ENCODE peak calls at places on chromosomes 4 and X, in seven cellular contexts. Q is adrenal gland; B is fibroblast of the aortic adventitia; E is CD8-positive, alpha-beta T cell; J is Peyer's patch; U is astrocyte; N is astrocyte of the spinal cord. O is an unnamed sample.

GRCh38 chrX:47191331-47191730 is 2.3 kb upstream of the UBA1 start:
- DNase-seq in U (no peak), E (peak), Q (no peak), B (no peak), J (peak), N (no peak), O (peak)

GRCh38 chr4:7867701-7868429 is 71.8 kb downstream of the AFAP1 start:
- DNase-seq in J (no peak), B (no peak), N (no peak), Q (no peak), U (peak), E (no peak), O (peak)

GRCh38 chr4:1792158-1792831 is 798 bp upstream of the FGFR3 start:
- DNase-seq in B (no peak), E (no peak), J (no peak), N (no peak), U (no peak), Q (no peak), O (no peak)

GRCh38 chrX:124378643-124379042 is 32.3 kb downstream of the SH2D1A start:
- DNase-seq in E (no peak), N (no peak), Q (no peak), B (no peak), J (no peak), U (no peak), O (no peak)

GRCh38 chr4:45317276-45317675 is 590.9 kb upstream of the GNPDA2 start:
- DNase-seq in B (peak), E (no peak), N (peak), Q (no peak), J (no peak), U (no peak), O (peak)

GRCh38 chr4:88219099-88219498 is 60.7 kb upstream of the ABCG2 start:
- DNase-seq in N (peak), Q (no peak), B (peak), J (no peak), U (peak), E (no peak), O (peak)

GRCh38 chrX:41718481-41719245 is 5.3 kb upstream of the GPR82 start:
- DNase-seq in Q (no peak), N (peak), J (no peak), U (peak), B (peak), E (no peak), O (no peak)

GRCh38 chr4:78057135-78057599 is at the start of gene FRAS1:
- DNase-seq in E (no peak), N (peak), B (no peak), J (peak), Q (no peak), U (peak), O (peak)

GRCh38 chr4:70637239-70637920 is 8.8 kb downstream of the ENAM start:
- DNase-seq in E (no peak), U (no peak), Q (no peak), B (peak), N (no peak), J (no peak), O (peak)

GRCh38 chr4:48699470-48699869 is 80.6 kb downstream of the FRYL start:
- DNase-seq in J (no peak), N (no peak), B (no peak), U (peak), E (no peak), Q (no peak), O (no peak)

GRCh38 chr4:19429684-19430083 is 822.0 kb upstream of the SLIT2 start:
- DNase-seq in U (no peak), N (no peak), B (no peak), Q (no peak), J (no peak), E (no peak), O (no peak)

GRCh38 chr4:168832746-168833575 is 177.1 kb downstream of the CBR4 start:
- DNase-seq in U (no peak), N (peak), E (no peak), Q (peak), J (peak), B (peak), O (peak)

GRCh38 chr4:144366425-144366824 is 225.9 kb upstream of the GYPA start:
- DNase-seq in U (no peak), J (no peak), Q (no peak), N (no peak), E (no peak), B (no peak), O (no peak)

GRCh38 chrX:134718329-134719317 is 60.4 kb upstream of the PLAC1 start:
- DNase-seq in N (peak), E (no peak), B (peak), U (peak), J (no peak), Q (no peak), O (peak)

GRCh38 chrX:13487731-13488505 is 81.5 kb upstream of the EGFL6 start:
- DNase-seq in U (peak), J (peak), Q (peak), B (peak), E (peak), N (peak), O (peak)

GRCh38 chr4:25088342-25088952 is 57.7 kb upstream of the LGI2 start:
- DNase-seq in U (peak), N (no peak), E (no peak), B (no peak), Q (no peak), J (no peak), O (peak)

GRCh38 chrX:150202641-150203248 is 160.4 kb upstream of the MAMLD1 start:
- DNase-seq in J (no peak), E (no peak), N (no peak), U (no peak), Q (no peak), B (peak), O (peak)

GRCh38 chrX:18616688-18617087 is 55.2 kb downstream of the RS1 start:
- DNase-seq in Q (no peak), U (no peak), B (no peak), N (no peak), E (no peak), J (no peak), O (no peak)

GRCh38 chrX:136268051-136269048 is 17.1 kb upstream of the MAP7D3 start:
- DNase-seq in N (peak), U (no peak), J (peak), B (peak), E (peak), Q (peak), O (peak)

GRCh38 chrX:12360389-12360788 is 222.1 kb downstream of the FRMPD4 start:
- DNase-seq in N (peak), Q (no peak), U (peak), B (peak), J (no peak), E (no peak), O (peak)

GRCh38 chr4:110682311-110682710 is 59.4 kb upstream of the PITX2 start:
- DNase-seq in B (peak), Q (no peak), N (no peak), U (no peak), E (no peak), J (no peak), O (peak)

GRCh38 chrX:47175588-47175980 is 18.0 kb upstream of the UBA1 start:
- DNase-seq in Q (peak), J (peak), N (no peak), E (no peak), U (no peak), B (no peak), O (no peak)

GRCh38 chrX:134695999-134696398 is 37.7 kb upstream of the PLAC1 start:
- DNase-seq in B (peak), N (no peak), J (no peak), E (no peak), Q (no peak), U (no peak), O (no peak)

GRCh38 chrX:152157042-152157441 is 18.7 kb upstream of the MAGEA10 start:
- DNase-seq in B (no peak), U (no peak), J (no peak), N (no peak), Q (no peak), E (no peak), O (no peak)

GRCh38 chr4:80307183-80307735 is 28.3 kb upstream of the CFAP299 start:
- DNase-seq in Q (no peak), J (no peak), B (peak), U (peak), E (no peak), N (peak), O (no peak)

GRCh38 chrX:68865300-68865699 is 36.5 kb downstream of the EFNB1 start:
- DNase-seq in Q (no peak), B (no peak), N (no peak), J (no peak), E (no peak), U (no peak), O (no peak)
- H3K4me3 ChIP-seq in Q (no peak), B (no peak), N (no peak), J (no peak), E (no peak), U (no peak), O (no peak)

DNA sequence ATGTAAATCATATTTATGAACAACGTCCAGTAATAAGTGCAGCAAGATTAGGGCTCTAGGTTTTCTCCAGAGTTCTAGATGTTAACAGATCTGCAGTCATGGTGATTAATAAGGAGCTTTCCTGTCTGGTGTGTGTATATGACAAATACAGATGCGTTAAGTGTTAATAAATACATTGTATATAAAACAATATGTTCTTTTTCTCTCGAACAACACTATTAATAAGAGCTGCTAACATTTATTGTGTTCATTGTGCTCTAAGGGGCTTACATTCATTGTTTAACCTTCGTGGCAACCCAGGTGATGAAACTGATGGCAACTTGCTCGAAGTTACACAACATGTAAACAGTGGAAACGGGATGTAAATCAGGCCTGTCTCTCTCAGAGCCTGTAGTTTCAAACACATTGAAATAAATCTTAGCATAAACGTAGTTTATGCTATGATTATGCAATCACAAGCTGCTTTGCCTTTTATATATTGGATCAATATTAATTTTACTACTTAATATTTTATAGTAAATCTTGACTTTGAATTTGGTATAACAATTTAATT is 547 bp upstream of the CLGN start:
- DNase-seq in J (no peak), Q (no peak), U (no peak), E (no peak), N (no peak), B (peak), O (no peak)
- TF ChIP-seq CTCF in J (no peak), Q (no peak), U (no peak), E (no peak), N (no peak), B (no peak), O (no peak)

GRCh38 chr4:156773648-156774357 is 197.8 kb downstream of the PDGFC start:
- DNase-seq in U (peak), B (peak), J (no peak), E (no peak), N (no peak), Q (no peak), O (peak)

GRCh38 chr4:156767911-156768415 is 203.6 kb downstream of the PDGFC start:
- DNase-seq in B (no peak), J (no peak), Q (no peak), U (no peak), E (no peak), N (no peak), O (no peak)

GRCh38 chr4:156766846-156767245 is 204.8 kb downstream of the PDGFC start:
- DNase-seq in U (peak), J (no peak), E (no peak), Q (no peak), N (no peak), B (no peak), O (peak)

GRCh38 chr4:156774422-156774821 is 197.2 kb downstream of the PDGFC start:
- DNase-seq in B (peak), U (peak), J (no peak), E (no peak), N (peak), Q (peak), O (peak)

GRCh38 chr4:156771171-156771837 is 200.3 kb downstream of the PDGFC start:
- DNase-seq in N (peak), U (peak), B (peak), E (no peak), J (no peak), Q (peak), O (peak)
- H3K4me3 ChIP-seq in N (no peak), U (no peak), B (peak), E (no peak), J (no peak), Q (no peak), O (no peak)

GRCh38 chr4:170051402-170051801 is 25.2 kb upstream of the MFAP3L start:
- DNase-seq in U (no peak), J (no peak), N (no peak), Q (no peak), E (no peak), B (no peak), O (no peak)

GRCh38 chr4:170049793-170050192 is 23.6 kb upstream of the MFAP3L start:
- DNase-seq in J (no peak), B (no peak), U (no peak), Q (no peak), N (no peak), E (no peak), O (no peak)

GRCh38 chr4:170052919-170053318 is 26.7 kb upstream of the MFAP3L start:
- DNase-seq in B (no peak), E (no peak), U (no peak), J (no peak), Q (no peak), N (no peak), O (no peak)

GRCh38 chr4:170047774-170048354 is 21.7 kb upstream of the MFAP3L start:
- DNase-seq in B (peak), Q (peak), J (peak), N (peak), U (peak), E (peak), O (peak)
- TF ChIP-seq CTCF in B (peak), Q (peak), J (peak), N (peak), U (peak), E (peak), O (peak)

GRCh38 chr4:176791591-176792347 is 953 bp downstream of the VEGFC start:
- DNase-seq in Q (peak), J (no peak), E (no peak), B (peak), N (peak), U (no peak), O (peak)

GRCh38 chr4:176794151-176794550 is 1.4 kb upstream of the VEGFC start:
- DNase-seq in U (peak), Q (no peak), B (peak), J (no peak), N (peak), E (no peak), O (peak)

GRCh38 chr4:176790398-176790797 is 2.3 kb downstream of the VEGFC start:
- DNase-seq in J (no peak), B (peak), N (peak), E (no peak), U (no peak), Q (no peak), O (no peak)

GRCh38 chr4:176793060-176793605 is 411 bp upstream of the VEGFC start:
- DNase-seq in J (no peak), Q (no peak), U (no peak), N (no peak), E (no peak), B (no peak), O (no peak)

DNA sequence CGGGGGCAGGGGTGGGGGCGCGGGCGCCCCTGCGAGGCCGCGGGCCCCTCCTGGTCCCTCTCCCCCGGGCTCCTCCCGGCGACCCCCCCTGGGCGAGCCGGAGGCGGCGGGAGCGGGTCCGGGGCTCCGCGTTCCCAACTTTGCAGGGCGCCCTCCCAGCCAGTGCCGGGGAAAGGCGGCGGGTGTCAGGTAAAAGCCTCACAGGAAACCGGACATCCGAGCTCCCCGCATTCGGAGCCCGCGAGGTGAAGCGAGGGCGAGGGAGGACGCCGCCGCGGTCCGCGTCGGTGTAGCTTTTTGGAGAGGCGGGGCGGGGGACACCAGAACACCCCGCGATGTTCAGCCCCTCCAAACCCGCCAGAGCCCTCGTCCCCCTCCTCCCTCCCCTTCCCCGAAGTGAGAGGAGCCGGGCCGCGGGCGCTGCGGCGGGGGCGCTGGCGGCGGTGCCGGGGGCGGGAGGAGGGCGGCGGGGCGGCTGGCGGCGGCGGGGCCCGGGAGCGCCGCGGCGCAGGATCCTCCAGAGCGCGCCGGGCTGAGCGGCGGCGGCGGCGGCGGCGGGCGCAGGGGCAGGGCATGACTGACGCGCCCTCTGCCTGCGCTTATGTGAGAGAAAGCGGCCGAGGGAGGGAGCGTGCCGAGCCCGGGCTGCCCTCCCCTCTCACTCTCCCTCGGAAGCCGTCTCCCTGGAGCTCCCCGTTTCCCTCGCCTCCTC is at the start of gene VEGFC:
- DNase-seq in U (no peak), E (no peak), J (peak), B (peak), N (peak), Q (peak), O (peak)
- H3K4me3 ChIP-seq in U (peak), E (no peak), J (peak), B (peak), N (peak), Q (no peak), O (peak)

O was measured in fibroblast of mammary gland.